ENCODE peak calls at places on chromosomes 1 and 21, in ten cellular contexts. J, O, N, L, H, P, D, W, A and G are unnamed samples.

GRCh38 chr1:43505077-43505780 is 25.5 kb upstream of the PTPRF start:
- DNase-seq in P (no peak), H (no peak), D (no peak), W (no peak), N (no peak), A (no peak), L (no peak), J (no peak), O (no peak), G (no peak)

GRCh38 chr1:29772584-29772983 is 536.3 kb downstream of the PTPRU start:
- DNase-seq in P (no peak), H (no peak), D (no peak), A (no peak), W (no peak), J (no peak), L (no peak), O (no peak), N (no peak), G (no peak)

GRCh38 chr1:9655836-9656235 is 4.3 kb downstream of the PIK3CD start:
- DNase-seq in L (no peak), W (no peak), O (no peak), P (no peak), A (no peak), J (no peak), H (no peak), N (no peak), D (no peak), G (no peak)

GRCh38 chr1:15207031-15207828 is 39.8 kb upstream of the FHAD1 start:
- DNase-seq in P (no peak), O (no peak), N (no peak), L (no peak), H (no peak), D (no peak), W (no peak), A (no peak), J (no peak), G (no peak)

GRCh38 chr1:227886503-227886961 is 61.2 kb downstream of the WNT9A start:
- DNase-seq in W (peak), D (no peak), N (no peak), O (no peak), H (peak), J (peak), L (no peak), P (no peak), A (no peak), G (peak)

GRCh38 chr1:19495000-19495656 is 9.8 kb upstream of the CAPZB start:
- DNase-seq in L (no peak), D (peak), A (no peak), J (no peak), N (no peak), P (no peak), O (no peak), H (no peak), W (no peak), G (no peak)

GRCh38 chr21:18987515-18988026 is 584.0 kb upstream of the TMPRSS15 start:
- DNase-seq in N (no peak), O (no peak), J (no peak), H (no peak), P (no peak), W (no peak), L (no peak), A (no peak), D (no peak), G (no peak)

GRCh38 chr1:241775021-241775420 is 73.0 kb upstream of the EXO1 start:
- DNase-seq in H (no peak), D (no peak), A (no peak), L (no peak), P (peak), J (no peak), W (no peak), O (peak), N (no peak), G (no peak)

GRCh38 chr1:31939484-31940329 is 1.5 kb upstream of the PTP4A2 start:
- DNase-seq in D (peak), H (peak), J (no peak), P (peak), A (no peak), N (peak), L (peak), W (peak), O (peak), G (no peak)

GRCh38 chr1:220990417-220991337 is 111.4 kb downstream of the HLX start:
- DNase-seq in L (no peak), D (peak), O (peak), A (no peak), W (no peak), J (no peak), H (no peak), P (peak), N (peak), G (no peak)

GRCh38 chr1:90616395-90616794 is 100.7 kb downstream of the BARHL2 start:
- DNase-seq in D (peak), J (no peak), O (peak), L (peak), N (no peak), A (no peak), P (peak), W (no peak), H (peak), G (no peak)
- TF ChIP-seq CTCF in D (peak), J (no peak), O (peak), L (peak), N (peak), A (peak), P (peak), W (peak), H (peak), G (no peak)

GRCh38 chr1:64839732-64840405 is 95.0 kb downstream of the RAVER2 start:
- DNase-seq in W (no peak), J (no peak), D (no peak), O (no peak), A (no peak), L (no peak), N (no peak), P (no peak), H (no peak), G (no peak)
- TF ChIP-seq CTCF in W (no peak), J (no peak), D (no peak), O (no peak), A (no peak), L (no peak), N (no peak), P (no peak), H (no peak), G (no peak)

GRCh38 chr1:100883963-100884362 is 10.7 kb downstream of the EXTL2 start:
- DNase-seq in O (peak), H (no peak), W (no peak), P (peak), J (no peak), N (peak), A (no peak), D (peak), L (peak), G (no peak)
- TF ChIP-seq CTCF in O (peak), H (no peak), W (no peak), P (peak), J (no peak), N (peak), A (no peak), D (peak), L (no peak), G (no peak)

GRCh38 chr21:45289655-45290515 is 2.2 kb upstream of the POFUT2 start:
- DNase-seq in N (peak), J (peak), L (no peak), A (no peak), H (no peak), D (peak), O (peak), P (no peak), W (peak), G (peak)

GRCh38 chr21:45288441-45288841 is 746 bp upstream of the POFUT2 start:
- DNase-seq in N (no peak), W (peak), H (no peak), O (no peak), J (peak), P (no peak), D (no peak), A (no peak), L (no peak), G (no peak)

GRCh38 chr21:45289134-45289533 is 1.4 kb upstream of the POFUT2 start:
- DNase-seq in N (no peak), L (no peak), O (no peak), D (no peak), P (no peak), H (no peak), A (no peak), J (no peak), W (no peak), G (no peak)

GRCh38 chr21:45286671-45287437 is 841 bp downstream of the POFUT2 start:
- DNase-seq in A (peak), L (no peak), H (peak), N (peak), W (no peak), D (peak), P (no peak), O (no peak), J (peak), G (peak)

GRCh38 chr21:45287438-45288391 is at the start of gene POFUT2:
- DNase-seq in W (peak), O (peak), N (peak), H (peak), A (peak), P (peak), L (peak), D (peak), J (peak), G (peak)
- TF ChIP-seq CTCF in W (no peak), O (no peak), N (peak), H (no peak), A (no peak), P (no peak), L (no peak), D (no peak), J (peak), G (peak)

GRCh38 chr1:85259118-85259865 is at the start of gene C1orf52:
- DNase-seq in N (peak), L (peak), P (peak), W (peak), H (peak), J (peak), O (peak), D (peak), A (peak), G (peak)

GRCh38 chr1:85264150-85264549 is 4.7 kb upstream of the C1orf52 start:
- DNase-seq in A (no peak), D (no peak), J (no peak), O (peak), L (no peak), H (no peak), W (no peak), N (peak), P (no peak), G (no peak)

GRCh38 chr1:85259866-85260345 is 444 bp upstream of the C1orf52 start:
- DNase-seq in L (no peak), H (no peak), N (peak), J (no peak), O (no peak), W (no peak), A (no peak), P (no peak), D (no peak), G (no peak)

GRCh38 chr1:85262985-85263384 is 3.5 kb upstream of the C1orf52 start:
- DNase-seq in W (no peak), O (no peak), H (no peak), P (no peak), D (no peak), N (no peak), J (no peak), L (no peak), A (no peak), G (no peak)

GRCh38 chr1:85258536-85259117 is 835 bp downstream of the C1orf52 start:
- DNase-seq in D (no peak), H (no peak), A (no peak), O (peak), J (no peak), W (no peak), P (no peak), L (no peak), N (no peak), G (no peak)
- TF ChIP-seq CTCF in D (peak), H (no peak), A (no peak), O (peak), J (no peak), W (no peak), P (no peak), L (no peak), N (peak), G (no peak)

DNA sequence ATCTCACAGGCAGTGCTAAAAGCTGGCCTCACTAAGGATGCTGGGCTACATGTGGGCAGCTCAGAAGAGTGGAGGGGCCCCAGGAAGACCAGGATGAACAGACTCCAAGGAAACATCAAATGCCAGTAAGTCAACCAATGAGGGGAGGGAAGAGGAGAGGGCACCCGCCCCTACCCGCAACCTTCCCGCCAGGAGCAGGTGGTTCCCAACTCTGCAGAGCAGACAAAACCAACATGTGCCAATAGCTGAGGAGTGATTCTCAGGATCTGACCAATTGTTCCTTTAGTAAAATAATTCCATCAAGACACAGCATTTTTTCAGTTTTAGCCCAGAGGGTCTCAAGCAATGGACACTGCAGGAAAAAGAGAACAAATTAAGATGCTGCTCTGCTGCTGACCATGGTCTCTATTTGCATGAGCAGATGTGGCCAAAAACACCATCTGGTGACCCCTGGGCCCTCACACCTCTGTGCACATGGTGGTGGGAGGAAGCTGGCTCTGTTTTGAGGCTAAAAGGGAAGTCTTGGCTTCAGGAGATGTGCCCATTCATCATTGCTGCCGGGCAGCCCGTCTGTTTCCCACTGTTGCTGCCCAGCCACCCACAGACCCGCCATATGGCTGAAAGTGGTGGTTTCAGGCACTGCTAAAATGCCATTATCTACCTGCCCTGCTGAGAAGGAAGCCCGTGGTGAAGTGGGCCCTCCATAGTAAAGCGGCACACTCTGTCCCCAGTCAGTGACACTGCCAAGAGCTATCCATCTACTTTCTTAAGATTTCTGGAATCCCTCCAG is 231.8 kb downstream of the KCNH1 start:
- DNase-seq in P (no peak), W (no peak), A (no peak), H (no peak), O (no peak), L (no peak), D (no peak), J (no peak), N (no peak), G (no peak)
- TF ChIP-seq CTCF in P (no peak), W (no peak), A (no peak), H (no peak), O (no peak), L (no peak), D (no peak), J (no peak), N (no peak), G (no peak)

GRCh38 chr1:93732514-93732913 is 50.9 kb upstream of the BCAR3 start:
- DNase-seq in D (no peak), P (no peak), L (no peak), H (no peak), W (no peak), N (no peak), J (no peak), A (no peak), O (no peak), G (no peak)
- TF ChIP-seq CTCF in D (peak), P (no peak), L (no peak), H (no peak), W (peak), N (no peak), J (no peak), A (peak), O (no peak), G (no peak)

DNA sequence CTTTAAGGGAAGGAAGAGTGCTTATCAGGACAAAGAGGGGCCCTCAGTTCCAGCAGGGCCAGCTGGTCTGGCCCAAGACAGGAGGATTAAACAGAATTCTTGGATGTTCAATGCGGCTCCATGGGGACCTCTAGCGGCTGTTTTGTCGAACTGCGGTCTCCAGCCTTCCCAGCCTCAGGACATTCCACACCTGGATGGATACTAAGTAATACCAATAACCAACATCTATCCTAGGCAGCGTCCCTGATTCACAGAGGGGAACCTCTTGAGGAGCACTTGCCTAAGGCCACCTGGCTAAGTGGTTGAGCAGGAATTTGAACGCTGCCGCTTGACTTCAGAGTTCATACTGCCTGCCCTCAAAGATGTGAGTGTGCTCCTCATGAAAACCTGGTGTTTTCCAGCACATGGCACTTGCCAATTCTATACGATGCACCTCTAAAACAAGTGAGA is 15.5 kb upstream of the CD247 start:
- DNase-seq in P (peak), L (peak), H (peak), D (peak), N (peak), O (peak), A (peak), J (no peak), W (peak), G (peak)
- TF ChIP-seq CTCF in P (peak), L (peak), H (peak), D (peak), N (peak), O (peak), A (peak), J (peak), W (peak), G (peak)

DNA sequence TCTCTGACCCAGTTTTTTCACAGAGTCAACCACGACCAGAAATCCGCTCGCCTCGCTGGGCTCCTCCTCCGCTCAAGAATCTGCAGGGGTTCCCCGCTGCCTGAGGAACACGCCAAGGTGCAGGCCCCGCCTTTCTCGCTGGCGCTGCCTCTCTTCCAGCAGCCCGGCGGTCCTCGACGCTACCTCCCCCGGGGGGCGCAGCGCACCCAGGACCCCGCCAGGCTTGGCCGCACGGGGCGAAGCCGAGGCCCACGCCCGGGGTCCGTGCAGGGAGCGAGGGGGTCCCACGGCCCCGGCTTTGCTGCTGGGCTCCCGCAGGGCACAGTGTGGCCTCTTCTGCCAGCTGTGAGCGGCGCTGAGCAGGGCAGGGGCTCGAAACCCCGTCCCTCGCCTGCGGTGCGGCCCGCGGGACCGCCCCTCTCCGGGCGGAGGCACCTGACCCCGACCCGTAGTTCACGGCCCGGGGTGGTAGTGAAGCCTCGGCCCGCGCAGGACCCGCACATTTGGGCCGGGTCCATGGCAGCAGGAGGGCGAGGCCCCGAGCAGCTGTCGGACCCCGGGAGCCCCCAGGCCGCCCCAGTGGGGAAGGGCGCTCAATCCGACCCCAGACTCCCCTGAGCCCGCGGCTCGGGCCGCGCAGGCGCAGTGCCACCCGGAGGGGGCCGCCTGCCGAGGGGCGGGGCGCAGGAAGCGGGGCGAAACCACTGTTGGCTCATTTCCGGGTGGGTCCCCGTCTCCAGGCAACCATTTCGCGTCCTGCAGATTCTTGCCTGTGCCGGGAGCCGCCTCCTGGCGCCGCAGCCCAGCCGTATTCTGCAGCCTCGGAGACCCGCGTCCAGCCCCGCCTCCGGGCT is 10.0 kb upstream of the MMEL1 start:
- DNase-seq in P (peak), W (peak), D (peak), A (peak), L (peak), O (peak), N (peak), H (peak), J (peak), G (peak)
- TF ChIP-seq CTCF in P (no peak), W (peak), D (peak), A (peak), L (no peak), O (no peak), N (peak), H (no peak), J (no peak), G (no peak)

GRCh38 chr1:167564592-167564991 is 11.0 kb upstream of the CREG1 start:
- DNase-seq in L (peak), D (no peak), P (peak), H (no peak), A (no peak), N (no peak), O (peak), W (no peak), J (no peak), G (no peak)
- TF ChIP-seq CTCF in L (no peak), D (peak), P (no peak), H (no peak), A (no peak), N (no peak), O (no peak), W (no peak), J (no peak), G (no peak)